ENCODE peak calls at places on chromosomes 3 and 15, in nine cellular contexts. Y, T, V, G, D, S, L, A and H are unnamed samples.

GRCh38 chr15:35329521-35329921 is 216.4 kb downstream of the DPH6 start:
- DNase-seq in Y (no peak), T (no peak), V (no peak), G (no peak), D (peak; percentile 24), S (no peak), L (no peak), A (no peak), H (no peak)

GRCh38 chr3:136994772-136995516 is 37.2 kb downstream of the IL20RB start:
- DNase-seq in Y (peak; percentile 98), T (no peak), V (peak; percentile 99), G (peak; percentile 93), D (peak; percentile 99), S (peak; percentile 98), L (peak; percentile 24), A (peak; percentile 89), H (no peak)

GRCh38 chr15:37070686-37071085 is 29.7 kb downstream of the MEIS2 start:
- DNase-seq in Y (no peak), T (no peak), V (no peak), G (no peak), D (no peak), S (no peak), L (no peak), A (no peak), H (no peak)

GRCh38 chr3:78140274-78140673 is 1100.4 kb downstream of the ROBO2 start:
- DNase-seq in Y (no peak), T (no peak), V (no peak), G (no peak), D (peak; percentile 11), S (no peak), L (no peak), A (no peak), H (no peak)

GRCh38 chr15:70160267-70160666 is 62.5 kb upstream of the TLE3 start:
- DNase-seq in Y (no peak), T (no peak), V (peak; percentile 61), G (no peak), D (no peak), S (no peak), L (no peak), A (no peak), H (no peak)

GRCh38 chr3:113264249-113264648 is 52.9 kb downstream of the BOC start:
- DNase-seq in Y (no peak), T (peak; percentile 81), V (no peak), G (no peak), D (no peak), S (no peak), L (no peak), A (no peak), H (no peak)

GRCh38 chr3:133038731-133039398 is 674 bp downstream of the TMEM108 start:
- DNase-seq in Y (peak; percentile 85), T (peak; percentile 76), V (peak; percentile 5), G (no peak), D (no peak), S (peak; percentile 14), L (no peak), A (peak; percentile 25), H (no peak)

GRCh38 chr15:32718822-32719716 is 1.3 kb downstream of the GREM1 start:
- DNase-seq in Y (no peak), T (peak; percentile 63), V (no peak), G (peak; percentile 26), D (no peak), S (peak; percentile 32), L (peak; percentile 21), A (peak; percentile 35), H (no peak)

GRCh38 chr15:73784299-73784698 is 31.1 kb upstream of the INSYN1 start:
- DNase-seq in Y (no peak), T (no peak), V (no peak), G (no peak), D (no peak), S (no peak), L (no peak), A (no peak), H (no peak)

GRCh38 chr3:42263354-42264346 is 2.3 kb downstream of the CCK start:
- DNase-seq in Y (no peak), T (peak; percentile 85), V (no peak), G (no peak), D (no peak), S (no peak), L (no peak), A (no peak), H (no peak)

GRCh38 chr3:171261487-171261886 is 198.7 kb downstream of the TNIK start:
- DNase-seq in Y (no peak), T (no peak), V (no peak), G (peak; percentile 32), D (no peak), S (no peak), L (peak; percentile 61), A (no peak), H (no peak)

DNA sequence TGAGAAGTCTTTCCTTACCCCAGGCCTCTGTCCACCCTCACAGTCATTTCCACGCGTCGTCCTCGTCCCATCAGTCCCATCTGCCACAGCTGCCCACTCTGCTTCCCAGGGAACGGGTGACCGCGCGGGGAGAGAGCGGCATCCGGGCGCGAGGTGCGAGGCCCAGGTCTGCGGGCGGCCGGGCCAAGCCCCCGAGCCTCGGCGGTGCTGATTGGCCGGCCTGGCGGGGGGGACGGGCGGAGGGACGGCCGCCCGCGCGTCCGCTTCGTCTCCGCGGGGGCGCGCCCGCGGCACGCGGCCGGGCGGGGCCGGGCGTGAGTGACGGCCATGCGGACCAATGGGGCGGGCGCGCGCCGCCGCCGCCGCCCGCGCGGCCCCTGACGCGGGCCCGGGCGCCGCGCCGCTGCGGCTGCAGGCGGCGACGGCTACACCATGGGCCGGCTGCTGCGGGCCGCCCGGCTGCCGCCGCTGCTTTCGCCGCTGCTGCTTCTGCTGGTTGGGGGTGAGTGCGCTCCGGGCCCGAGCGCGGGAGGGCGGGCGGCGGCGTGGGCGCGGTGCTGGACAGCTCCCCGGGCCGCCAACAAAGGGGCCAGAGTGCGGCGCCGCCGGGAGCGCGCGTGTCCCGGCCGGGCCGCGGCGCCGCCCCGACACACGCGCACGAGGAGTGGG is at the start of gene PODXL2:
- DNase-seq in Y (no peak), T (peak; percentile 82), V (peak; percentile 66), G (peak; percentile 26), D (peak; percentile 58), S (peak; percentile 72), L (peak; percentile 47), A (peak; percentile 49), H (no peak)
- H3K4me3 ChIP-seq in Y (no peak within 1 kb of the TSS), T (peak within 1 kb of the TSS; percentile 54), V (peak within 1 kb of the TSS; percentile 42), G (peak within 1 kb of the TSS; percentile 52), D (peak within 1 kb of the TSS; percentile 36), S (peak within 1 kb of the TSS; percentile 34), L (peak within 1 kb of the TSS; percentile 58), A (peak within 1 kb of the TSS; percentile 13), H (no peak within 1 kb of the TSS)

GRCh38 chr3:162385387-162385786 is 888.8 kb downstream of the OTOL1 start:
- DNase-seq in Y (no peak), T (no peak), V (no peak), G (no peak), D (no peak), S (no peak), L (no peak), A (no peak), H (no peak)

GRCh38 chr3:162390891-162391290 is 894.3 kb downstream of the OTOL1 start:
- DNase-seq in Y (no peak), T (no peak), V (peak; percentile 36), G (no peak), D (peak; percentile 63), S (peak; percentile 42), L (peak; percentile 53), A (no peak), H (no peak)

DNA sequence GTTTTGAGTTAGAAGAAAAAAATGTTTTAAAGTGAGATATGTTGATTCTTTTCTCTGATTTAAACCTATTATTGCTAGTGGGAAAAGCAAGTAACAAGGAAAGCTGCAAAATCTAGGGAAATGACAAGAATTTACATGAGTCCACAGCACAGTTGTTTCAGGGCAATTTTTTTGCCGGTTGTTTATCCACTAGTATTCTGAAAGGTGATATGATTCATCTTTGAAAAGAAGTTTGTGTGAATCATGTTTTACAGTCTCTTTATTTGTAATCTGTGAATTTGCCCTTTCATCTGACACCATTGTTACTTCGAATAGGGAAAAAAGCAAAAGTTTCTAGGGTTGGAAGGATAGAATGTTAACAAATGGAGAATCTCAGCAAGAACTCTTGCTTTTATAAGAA is 894.7 kb downstream of the OTOL1 start:
- DNase-seq in Y (no peak), T (no peak), V (peak; percentile 20), G (no peak), D (peak; percentile 47), S (peak; percentile 23), L (peak; percentile 42), A (no peak), H (no peak)
- H3K4me3 ChIP-seq in Y (no peak overlapping the region), T (no peak overlapping the region), V (no peak overlapping the region), G (no peak overlapping the region), D (peak overlapping the region; percentile 6), S (no peak overlapping the region), L (no peak overlapping the region), A (no peak overlapping the region), H (no peak overlapping the region)

DNA sequence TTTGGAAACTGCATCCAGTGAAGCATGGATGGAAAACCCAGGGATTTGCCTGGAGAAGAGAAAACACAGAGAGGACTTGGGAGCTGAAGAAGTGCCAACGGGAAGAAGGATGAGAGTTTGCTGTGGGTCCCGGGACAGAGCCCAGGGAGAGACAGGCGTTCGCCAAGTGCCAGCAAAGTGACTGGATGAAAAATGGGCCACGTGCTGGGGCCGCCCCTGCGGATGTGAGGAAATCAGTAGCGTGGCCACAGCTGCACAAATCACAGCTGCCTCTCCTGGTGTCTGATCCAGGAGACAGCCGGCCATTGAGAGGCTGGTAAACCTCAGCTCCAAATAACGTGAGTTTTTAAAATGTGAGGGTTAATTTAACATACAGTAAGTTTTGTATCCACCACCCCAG is 70.4 kb downstream of the HES1 start:
- DNase-seq in Y (peak; percentile 94), T (no peak), V (peak; percentile 48), G (peak; percentile 54), D (peak; percentile 28), S (peak; percentile 52), L (no peak), A (peak; percentile 41), H (no peak)
- H3K4me3 ChIP-seq in Y (no peak overlapping the region), T (no peak overlapping the region), V (no peak overlapping the region), G (no peak overlapping the region), D (no peak overlapping the region), S (no peak overlapping the region), L (no peak overlapping the region), A (no peak overlapping the region), H (no peak overlapping the region)

GRCh38 chr15:94844188-94844532 is 612.8 kb downstream of the MCTP2 start:
- DNase-seq in Y (no peak), T (peak; percentile 1), V (no peak), G (no peak), D (peak; percentile 0), S (no peak), L (no peak), A (no peak), H (no peak)

GRCh38 chr15:94847325-94847724 is 616.0 kb downstream of the MCTP2 start:
- DNase-seq in Y (no peak), T (no peak), V (no peak), G (no peak), D (no peak), S (no peak), L (no peak), A (no peak), H (no peak)

GRCh38 chr15:94844533-94845390 is 613.4 kb downstream of the MCTP2 start:
- DNase-seq in Y (peak; percentile 90), T (peak; percentile 70), V (peak; percentile 37), G (peak; percentile 90), D (peak; percentile 30), S (peak; percentile 59), L (peak; percentile 21), A (peak; percentile 84), H (no peak)

GRCh38 chr15:94843060-94843459 is 611.7 kb downstream of the MCTP2 start:
- DNase-seq in Y (no peak), T (no peak), V (no peak), G (no peak), D (no peak), S (no peak), L (no peak), A (no peak), H (no peak)

GRCh38 chr15:94845391-94845718 is 614.0 kb downstream of the MCTP2 start:
- DNase-seq in Y (no peak), T (no peak), V (no peak), G (no peak), D (no peak), S (no peak), L (no peak), A (no peak), H (no peak)
- H3K4me3 ChIP-seq in Y (no peak overlapping the region), T (peak overlapping the region; percentile 50), V (peak overlapping the region; percentile 16), G (peak overlapping the region; percentile 32), D (peak overlapping the region; percentile 29), S (peak overlapping the region; percentile 37), L (no peak overlapping the region), A (no peak overlapping the region), H (no peak overlapping the region)